ENCODE peak calls at places on chromosome 18, in six cellular contexts. B is coronary artery, T is GM23248, A is LoVo, O is NB4, W is HEK293T. C is an unnamed sample.

GRCh38 chr18:48124857-48125626 is 194.6 kb upstream of the SMAD2 start:
- DNase-seq in W (no peak), A (no peak), T (no peak), B (no peak), O (no peak), C (no peak)

GRCh38 chr18:32060026-32060425 is 31.6 kb upstream of the RNF138 start:
- DNase-seq in T (no peak), O (no peak), W (no peak), A (no peak), B (no peak), C (peak; percentile 20)

GRCh38 chr18:58541789-58542425 is 87.0 kb downstream of the ALPK2 start:
- DNase-seq in W (no peak), A (peak; percentile 77), T (peak; percentile 98), B (no peak), O (peak; percentile 46), C (no peak)

GRCh38 chr18:26555804-26556553 is 7.6 kb upstream of the KCTD1 start:
- DNase-seq in T (no peak), B (no peak), A (no peak), O (no peak), W (no peak), C (no peak)

GRCh38 chr18:47113796-47114540 is 36.3 kb downstream of the HDHD2 start:
- DNase-seq in T (peak; percentile 63), A (no peak), B (no peak), W (no peak), O (no peak), C (no peak)

GRCh38 chr18:34122724-34123334 is 101.9 kb downstream of the NOL4 start:
- DNase-seq in W (peak; percentile 66), T (peak; percentile 76), B (no peak), O (peak; percentile 51), A (peak; percentile 65), C (peak; percentile 68)

GRCh38 chr18:22283397-22283796 is 114.0 kb downstream of the GATA6 start:
- DNase-seq in B (no peak), W (no peak), T (peak; percentile 60), A (peak; percentile 14), O (no peak), C (no peak)

GRCh38 chr18:77099501-77100370 is 32.8 kb downstream of the MBP start:
- DNase-seq in A (no peak), O (peak; percentile 85), T (no peak), W (no peak), B (no peak), C (no peak)

GRCh38 chr18:48190994-48191393 is 218.2 kb downstream of the ZBTB7C start:
- DNase-seq in A (no peak), B (no peak), T (no peak), W (no peak), O (no peak), C (no peak)

GRCh38 chr18:62435435-62436031 is 87.3 kb upstream of the ZCCHC2 start:
- DNase-seq in B (no peak), W (no peak), A (no peak), O (no peak), T (no peak), C (peak; percentile 27)

GRCh38 chr18:21303913-21304312 is 61.9 kb downstream of the GREB1L start:
- DNase-seq in O (no peak), T (peak; percentile 30), W (no peak), A (peak; percentile 85), B (no peak), C (no peak)

GRCh38 chr18:68147728-68148127 is 567.2 kb downstream of the TMX3 start:
- DNase-seq in W (no peak), T (peak; percentile 7), B (no peak), A (no peak), O (no peak), C (no peak)

GRCh38 chr18:48813833-48814489 is 136.8 kb downstream of the SMAD7 start:
- DNase-seq in W (no peak), A (peak; percentile 46), T (no peak), B (peak; percentile 66), O (no peak), C (no peak)

GRCh38 chr18:11859903-11860407 is 8.7 kb downstream of the CHMP1B start:
- DNase-seq in B (no peak), T (peak; percentile 83), O (peak; percentile 75), A (peak; percentile 90), W (no peak), C (peak; percentile 81)

GRCh38 chr18:11994346-11994707 is 13.0 kb downstream of the IMPA2 start:
- DNase-seq in B (no peak), W (no peak), O (no peak), T (peak; percentile 89), A (no peak), C (peak; percentile 7)

GRCh38 chr18:49561127-49561376 is 805 bp upstream of the LIPG start:
- DNase-seq in O (no peak), T (peak; percentile 40), W (no peak), B (no peak), A (no peak), C (no peak)

GRCh38 chr18:50986360-50987087 is 18.7 kb downstream of the ELAC1 start:
- DNase-seq in A (peak; percentile 6), T (peak; percentile 84), O (no peak), B (no peak), W (no peak), C (no peak)

C was measured in SK-MEL-5.